ENCODE peak calls at places on chromosomes 12 and 14, in ten cellular contexts. G is GM12891; F is NCI-H2107; V is coronary artery; B is amygdala; C is NCI-H2029 treated with DMSO at 0.1 percent for 48 hours; Y is NCI-H510A treated with DMSO at 0.1 percent for 48 hours; L is BJ; H is stimulated activated CD4-positive, alpha-beta T cell treated with anti-CD3 and anti-CD28 coated beads, Interleukin-1b, Interleukin-23, amount 100 ng/mL, for 1 hour; Z is lung microvascular endothelial cell. P is an unnamed sample.
A peak's percentile ranks its signal among the peaks of the same experiment; 100 is the strongest.

GRCh38 chr14:36666416-36667206 is 5.0 kb downstream of the PAX9 start:
- DNase-seq in G (no peak), F (no peak), V (no peak), B (no peak), C (no peak), Y (no peak), L (no peak), H (no peak), Z (no peak), P (no peak)

GRCh38 chr12:62931481-62931880 is 3.5 kb downstream of the PPM1H start:
- DNase-seq in G (no peak), F (no peak), V (no peak), B (no peak), C (no peak), Y (no peak), L (no peak), H (no peak), Z (no peak), P (no peak)

GRCh38 chr14:89792489-89793366 is 161.8 kb downstream of the EFCAB11 start:
- DNase-seq in G (no peak), F (no peak), V (no peak), B (no peak), C (no peak), Y (no peak), L (no peak), H (no peak), Z (no peak), P (no peak)

GRCh38 chr14:104144911-104145825 is 6.8 kb downstream of the KIF26A start:
- DNase-seq in G (no peak), F (no peak), V (no peak), B (no peak), C (no peak), Y (no peak), L (no peak), H (no peak), Z (no peak), P (no peak)

GRCh38 chr12:56487448-56488040 is 417 bp downstream of the GLS2 start:
- DNase-seq in G (peak; percentile 35), F (peak; percentile 38), V (no peak), B (no peak), C (no peak), Y (peak; percentile 47), L (no peak), H (no peak), Z (peak; percentile 17), P (no peak)

GRCh38 chr12:62643470-62643869 is 176.8 kb downstream of the MON2 start:
- DNase-seq in G (no peak), F (no peak), V (no peak), B (no peak), C (no peak), Y (no peak), L (no peak), H (no peak), Z (no peak), P (no peak)

GRCh38 chr12:123268850-123269249 is 2.8 kb downstream of the CDK2AP1 start:
- DNase-seq in G (no peak), F (no peak), V (no peak), B (no peak), C (no peak), Y (no peak), L (no peak), H (no peak), Z (no peak), P (no peak)

GRCh38 chr12:87960557-87960956 is 68.6 kb downstream of the C12orf50 start:
- DNase-seq in G (no peak), F (no peak), V (no peak), B (no peak), C (no peak), Y (no peak), L (no peak), H (no peak), Z (no peak), P (peak; percentile 82)

GRCh38 chr14:95052016-95052585 is 105.2 kb downstream of the DICER1 start:
- DNase-seq in G (no peak), F (no peak), V (peak; percentile 52), B (no peak), C (no peak), Y (no peak), L (no peak), H (no peak), Z (no peak), P (no peak)

GRCh38 chr14:100317897-100318808 is 5.0 kb upstream of the SLC25A47 start:
- DNase-seq in G (peak; percentile 88), F (no peak), V (no peak), B (no peak), C (no peak), Y (no peak), L (no peak), H (peak; percentile 48), Z (peak; percentile 77), P (no peak)

GRCh38 chr14:37081220-37081619 is 91.2 kb downstream of the SLC25A21 start:
- DNase-seq in G (no peak), F (no peak), V (no peak), B (no peak), C (no peak), Y (no peak), L (no peak), H (no peak), Z (no peak), P (no peak)

GRCh38 chr14:74732387-74732786 is 19.4 kb downstream of the FCF1 start:
- DNase-seq in G (no peak), F (no peak), V (no peak), B (no peak), C (no peak), Y (no peak), L (no peak), H (no peak), Z (no peak), P (no peak)

GRCh38 chr12:124678421-124678893 is 111.0 kb upstream of the NCOR2 start:
- DNase-seq in G (no peak), F (no peak), V (no peak), B (no peak), C (no peak), Y (no peak), L (no peak), H (no peak), Z (no peak), P (no peak)

GRCh38 chr12:96218989-96219678 is 25.0 kb downstream of the ELK3 start:
- DNase-seq in G (no peak), F (no peak), V (peak; percentile 43), B (no peak), C (no peak), Y (peak; percentile 78), L (no peak), H (no peak), Z (peak; percentile 67), P (no peak)

GRCh38 chr12:32399373-32400113 is at the start of gene FGD4:
- DNase-seq in G (peak; percentile 72), F (peak; percentile 73), V (peak; percentile 88), B (peak; percentile 6), C (peak; percentile 66), Y (peak; percentile 74), L (no peak), H (peak; percentile 9), Z (peak; percentile 83), P (peak; percentile 43)

GRCh38 chr12:120618954-120619615 is 21.3 kb upstream of the CABP1 start:
- DNase-seq in G (no peak), F (no peak), V (no peak), B (no peak), C (no peak), Y (no peak), L (no peak), H (no peak), Z (no peak), P (no peak)

GRCh38 chr14:52863339-52863700 is 71.9 kb upstream of the GNPNAT1 start:
- DNase-seq in G (no peak), F (no peak), V (no peak), B (no peak), C (no peak), Y (no peak), L (no peak), H (no peak), Z (no peak), P (no peak)

GRCh38 chr14:79578470-79578869 is 632.8 kb downstream of the DIO2 start:
- DNase-seq in G (no peak), F (no peak), V (no peak), B (no peak), C (no peak), Y (no peak), L (no peak), H (no peak), Z (no peak), P (no peak)

GRCh38 chr12:51941011-51941561 is 10.4 kb upstream of the ACVR1B start:
- DNase-seq in G (no peak), F (peak; percentile 60), V (peak; percentile 56), B (no peak), C (no peak), Y (peak; percentile 69), L (no peak), H (no peak), Z (no peak), P (no peak)

GRCh38 chr14:22168092-22168955 is 420.7 kb downstream of the DAD1 start:
- DNase-seq in G (no peak), F (no peak), V (no peak), B (no peak), C (no peak), Y (no peak), L (no peak), H (no peak), Z (no peak), P (no peak)

GRCh38 chr14:95375539-95376109 is 55.9 kb upstream of the CLMN start:
- DNase-seq in G (no peak), F (no peak), V (peak; percentile 45), B (no peak), C (no peak), Y (no peak), L (no peak), H (no peak), Z (no peak), P (no peak)

GRCh38 chr14:102479777-102480176 is 29.8 kb downstream of the ANKRD9 start:
- DNase-seq in G (no peak), F (peak; percentile 78), V (no peak), B (no peak), C (peak; percentile 32), Y (peak; percentile 67), L (no peak), H (no peak), Z (peak; percentile 18), P (no peak)

GRCh38 chr14:101808020-101808641 is 46.6 kb downstream of the PPP2R5C start:
- DNase-seq in G (no peak), F (no peak), V (no peak), B (no peak), C (no peak), Y (peak; percentile 56), L (no peak), H (no peak), Z (no peak), P (no peak)

P was measured in NCI-H1436 treated with DMSO at 0.1 percent for 48 hours.